ENCODE peak calls at places on chromosome 22, in five cellular contexts. B, O, C, A and Y are unnamed samples.

GRCh38 chr22:44108806-44109385 is 71.8 kb upstream of the PARVG start:
- DNase-seq in B (no peak), C (no peak), A (no peak), O (no peak), Y (no peak)

GRCh38 chr22:50399751-50400331 is 56.7 kb downstream of the PPP6R2 start:
- DNase-seq in B (peak; percentile 37), C (peak; percentile 29), A (peak; percentile 21), O (peak; percentile 54), Y (peak; percentile 12)

GRCh38 chr22:43631201-43631600 is 180.9 kb downstream of the EFCAB6 start:
- DNase-seq in C (no peak), A (no peak), B (no peak), O (no peak), Y (no peak)

GRCh38 chr22:39688186-39688768 is 117.7 kb downstream of the CACNA1I start:
- DNase-seq in B (no peak), A (no peak), C (no peak), O (no peak), Y (no peak)

GRCh38 chr22:43293661-43294392 is 49.3 kb downstream of the SCUBE1 start:
- DNase-seq in B (no peak), C (no peak), O (no peak), A (no peak), Y (peak; percentile 51)

GRCh38 chr22:35984776-35985175 is 43.8 kb downstream of the RBFOX2 start:
- DNase-seq in C (no peak), B (no peak), A (no peak), O (no peak), Y (no peak)

GRCh38 chr22:49244466-49245420 is 582.9 kb downstream of the BRD1 start:
- DNase-seq in C (no peak), B (no peak), O (no peak), A (no peak), Y (no peak)

GRCh38 chr22:23187871-23188700 is 7.8 kb downstream of the BCR start:
- DNase-seq in C (no peak), O (no peak), A (no peak), B (no peak), Y (no peak)

GRCh38 chr22:17606472-17606871 is 22.1 kb downstream of the ATP6V1E1 start:
- DNase-seq in A (no peak), B (no peak), O (no peak), C (no peak), Y (peak; percentile 54)

GRCh38 chr22:46367707-46368191 is 32.2 kb downstream of the TRMU start:
- DNase-seq in A (peak; percentile 79), O (peak; percentile 87), B (peak; percentile 68), C (peak; percentile 40), Y (no peak)

GRCh38 chr22:44360686-44361381 is 48.1 kb upstream of the SHISAL1 start:
- DNase-seq in A (no peak), C (no peak), B (no peak), O (no peak), Y (peak; percentile 68)

GRCh38 chr22:31474743-31475142 is 14.9 kb downstream of the EIF4ENIF1 start:
- DNase-seq in A (no peak), C (no peak), O (no peak), B (no peak), Y (peak; percentile 55)

GRCh38 chr22:19014886-19015285 is 78.8 kb upstream of the PRODH start:
- DNase-seq in C (no peak), B (no peak), O (no peak), A (no peak), Y (no peak)

GRCh38 chr22:43012390-43012789 is 2.6 kb downstream of the PACSIN2 start:
- DNase-seq in B (no peak), O (no peak), A (no peak), C (no peak), Y (no peak)

GRCh38 chr22:28128827-28129226 is 209.8 kb upstream of the PITPNB start:
- DNase-seq in C (no peak), A (no peak), O (no peak), B (no peak), Y (no peak)

GRCh38 chr22:44520695-44521094 is 22.7 kb upstream of the RTL6 start:
- DNase-seq in C (no peak), O (no peak), B (no peak), A (no peak), Y (no peak)

GRCh38 chr22:43474161-43475101 is 62.6 kb downstream of the MPPED1 start:
- DNase-seq in C (no peak), O (no peak), A (no peak), B (no peak), Y (no peak)

GRCh38 chr22:42976534-42976933 is 38.4 kb downstream of the PACSIN2 start:
- DNase-seq in C (no peak), B (no peak), A (no peak), O (no peak), Y (no peak)

GRCh38 chr22:45441158-45441557 is 27.7 kb downstream of the RIBC2 start:
- DNase-seq in C (peak; percentile 59), B (no peak), O (peak; percentile 61), A (peak; percentile 13), Y (peak; percentile 49)

GRCh38 chr22:42768385-42769035 is 47.8 kb upstream of the A4GALT start:
- DNase-seq in B (no peak), C (no peak), O (no peak), A (no peak), Y (no peak)

GRCh38 chr22:35860837-35861236 is 143.2 kb downstream of the APOL5 start:
- DNase-seq in O (no peak), B (no peak), A (no peak), C (no peak), Y (no peak)

GRCh38 chr22:17547995-17548755 is 15.1 kb upstream of the SLC25A18 start:
- DNase-seq in A (no peak), O (no peak), C (no peak), B (no peak), Y (no peak)

GRCh38 chr22:35622132-35622913 is 5.2 kb upstream of the MB start:
- DNase-seq in A (no peak), C (peak; percentile 67), B (no peak), O (no peak), Y (no peak)

GRCh38 chr22:44587004-44587793 is 89.2 kb upstream of the RTL6 start:
- DNase-seq in B (no peak), C (no peak), A (no peak), O (no peak), Y (no peak)

GRCh38 chr22:50473088-50473487 is 1.7 kb downstream of the SBF1 start:
- DNase-seq in A (peak; percentile 46), C (no peak), O (peak; percentile 68), B (no peak), Y (no peak)

GRCh38 chr22:50064453-50064852 is 6.4 kb upstream of the TTLL8 start:
- DNase-seq in A (no peak), B (no peak), C (no peak), O (no peak), Y (no peak)

GRCh38 chr22:39999144-39999757 is 4.5 kb downstream of the FAM83F start:
- DNase-seq in B (no peak), O (no peak), C (no peak), A (no peak), Y (no peak)

GRCh38 chr22:36838119-36839030 is 21.5 kb upstream of the PVALB start:
- DNase-seq in C (no peak), B (no peak), O (no peak), A (no peak), Y (no peak)

GRCh38 chr22:23773247-23774113 is 831 bp downstream of the MMP11 start:
- DNase-seq in O (no peak), A (no peak), C (peak; percentile 39), B (no peak), Y (no peak)

GRCh38 chr22:45291061-45291930 is 6.5 kb downstream of the UPK3A start:
- DNase-seq in O (no peak), C (no peak), B (no peak), A (no peak), Y (no peak)

GRCh38 chr22:29707471-29707870 is 12.3 kb upstream of the CABP7 start:
- DNase-seq in B (no peak), C (no peak), A (no peak), O (no peak), Y (no peak)